ENCODE peak calls at places on chromosomes 3 and 15, in four cellular contexts. Q is H1, U is HepG2, W is HCT116. I is an unnamed sample.

GRCh38 chr3:192571197-192571791 is 156.0 kb downstream of the FGF12 start:
- DNase-seq in U (no peak), Q (no peak), W (no peak), I (no peak)

GRCh38 chr3:193800138-193801043 is 207.4 kb downstream of the OPA1 start:
- DNase-seq in Q (no peak), U (no peak), W (no peak), I (no peak)

GRCh38 chr15:37771462-37771861 is 163.0 kb upstream of the TMCO5A start:
- DNase-seq in W (no peak), U (no peak), Q (no peak), I (no peak)

GRCh38 chr3:140863481-140864084 is 78.1 kb upstream of the SLC25A36 start:
- DNase-seq in W (peak), U (peak), Q (peak), I (peak)

GRCh38 chr3:119035014-119035346 is 334 bp upstream of the IGSF11 start:
- DNase-seq in W (no peak), Q (no peak), U (no peak), I (no peak)

GRCh38 chr3:53242155-53242554 is 13.7 kb downstream of the TKT start:
- DNase-seq in Q (no peak), U (no peak), W (no peak), I (no peak)

GRCh38 chr3:189195302-189195701 is 23.5 kb downstream of the TPRG1 start:
- DNase-seq in W (no peak), U (peak), Q (peak), I (peak)

GRCh38 chr3:10524270-10524669 is 18.9 kb upstream of the ATP2B2 start:
- DNase-seq in W (no peak), U (no peak), Q (no peak), I (no peak)

GRCh38 chr15:40344631-40345120 is 3.9 kb upstream of the CCDC9B start:
- DNase-seq in Q (peak), U (peak), W (no peak), I (peak)

GRCh38 chr3:147298511-147298982 is 107.8 kb downstream of the ZIC4 start:
- DNase-seq in Q (no peak), W (no peak), U (peak), I (no peak)

GRCh38 chr15:64288577-64288976 is 67.4 kb downstream of the CSNK1G1 start:
- DNase-seq in U (no peak), Q (no peak), W (no peak), I (no peak)

GRCh38 chr3:141415959-141416358 is 47.7 kb downstream of the ZBTB38 start:
- DNase-seq in U (no peak), Q (no peak), W (no peak), I (no peak)

GRCh38 chr15:89936051-89936792 is 23.5 kb upstream of the ARPIN start:
- DNase-seq in W (no peak), U (no peak), Q (no peak), I (no peak)

GRCh38 chr3:155790272-155790918 is 15.7 kb downstream of the C3orf33 start:
- DNase-seq in U (no peak), W (no peak), Q (no peak), I (no peak)

GRCh38 chr15:44265757-44266156 is 22.8 kb upstream of the GOLM2 start:
- DNase-seq in W (no peak), Q (no peak), U (no peak), I (no peak)

GRCh38 chr3:156349111-156349510 is 205.8 kb downstream of the SSR3 start:
- DNase-seq in U (no peak), Q (no peak), W (no peak), I (no peak)

GRCh38 chr3:160987982-160988964 is 116.9 kb downstream of the B3GALNT1 start:
- DNase-seq in W (no peak), Q (no peak), U (no peak), I (no peak)

GRCh38 chr15:98674336-98674735 is 26.0 kb downstream of the IGF1R start:
- DNase-seq in W (no peak), U (no peak), Q (no peak), I (no peak)

GRCh38 chr15:62459875-62460274 is 294.8 kb upstream of the C2CD4B start:
- DNase-seq in Q (no peak), U (no peak), W (no peak), I (no peak)

GRCh38 chr3:77506384-77506783 is 466.5 kb downstream of the ROBO2 start:
- DNase-seq in U (no peak), W (no peak), Q (no peak), I (no peak)

GRCh38 chr3:166211451-166211850 is 374.2 kb upstream of the BCHE start:
- DNase-seq in U (no peak), W (no peak), Q (no peak), I (no peak)

GRCh38 chr3:124985358-124985757 is 50.8 kb upstream of the MUC13 start:
- DNase-seq in U (no peak), W (peak), Q (no peak), I (no peak)

GRCh38 chr3:50572801-50573371 is 3.6 kb downstream of the HEMK1 start:
- DNase-seq in Q (no peak), W (no peak), U (no peak), I (no peak)

GRCh38 chr3:73499787-73500186 is 125.0 kb downstream of the PDZRN3 start:
- DNase-seq in W (no peak), U (no peak), Q (no peak), I (no peak)

GRCh38 chr3:129605593-129606521 is 619 bp downstream of the PLXND1 start:
- DNase-seq in Q (peak), U (no peak), W (no peak), I (peak)
- TF ChIP-seq ATF3 in Q (no peak), U (no peak), W (no peak), I (no peak)

GRCh38 chr3:157543491-157544035 is 40.3 kb upstream of the VEPH1 start:
- DNase-seq in Q (no peak), W (no peak), U (no peak), I (no peak)

GRCh38 chr3:157542711-157543485 is 39.7 kb upstream of the VEPH1 start:
- DNase-seq in W (no peak), Q (peak), U (no peak), I (peak)

GRCh38 chr3:157541506-157542236 is 38.5 kb upstream of the VEPH1 start:
- DNase-seq in U (no peak), W (no peak), Q (no peak), I (no peak)

GRCh38 chr3:157540656-157541055 is 37.4 kb upstream of the VEPH1 start:
- DNase-seq in W (no peak), U (no peak), Q (no peak), I (no peak)

DNA sequence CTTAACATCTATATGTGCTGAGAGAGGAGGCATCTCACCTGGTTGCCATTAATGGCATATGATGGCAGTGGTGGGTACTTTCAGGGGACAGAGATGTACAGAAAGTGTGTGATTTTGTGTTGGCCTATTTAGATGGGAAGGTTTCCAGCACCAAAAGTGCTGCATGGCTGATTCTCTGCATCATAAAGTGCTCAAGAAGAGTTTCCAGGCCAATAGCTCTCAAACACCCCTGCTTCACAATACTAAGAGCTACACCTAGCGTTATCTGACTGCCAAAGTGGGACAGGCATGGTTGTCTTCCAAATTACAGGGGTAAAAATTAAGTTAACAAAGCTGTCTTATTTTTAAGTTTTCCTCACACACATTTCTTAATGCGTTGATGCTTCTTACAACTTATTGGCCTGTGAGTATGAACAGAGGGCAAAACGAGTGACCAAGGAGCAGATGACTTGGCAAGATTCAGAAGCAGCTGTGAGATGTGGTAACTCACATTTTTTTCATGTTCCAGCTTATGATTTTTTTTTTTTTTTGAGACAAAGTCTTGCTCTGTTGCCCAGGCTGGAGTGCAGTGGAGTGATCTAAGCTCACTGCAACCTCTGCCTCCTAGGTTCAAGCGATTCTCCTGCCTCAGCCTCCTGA is 41.4 kb upstream of the VEPH1 start:
- DNase-seq in Q (no peak), W (no peak), U (no peak), I (no peak)
- TF ChIP-seq CTCF in Q (no peak), W (no peak), U (no peak), I (no peak)

DNA sequence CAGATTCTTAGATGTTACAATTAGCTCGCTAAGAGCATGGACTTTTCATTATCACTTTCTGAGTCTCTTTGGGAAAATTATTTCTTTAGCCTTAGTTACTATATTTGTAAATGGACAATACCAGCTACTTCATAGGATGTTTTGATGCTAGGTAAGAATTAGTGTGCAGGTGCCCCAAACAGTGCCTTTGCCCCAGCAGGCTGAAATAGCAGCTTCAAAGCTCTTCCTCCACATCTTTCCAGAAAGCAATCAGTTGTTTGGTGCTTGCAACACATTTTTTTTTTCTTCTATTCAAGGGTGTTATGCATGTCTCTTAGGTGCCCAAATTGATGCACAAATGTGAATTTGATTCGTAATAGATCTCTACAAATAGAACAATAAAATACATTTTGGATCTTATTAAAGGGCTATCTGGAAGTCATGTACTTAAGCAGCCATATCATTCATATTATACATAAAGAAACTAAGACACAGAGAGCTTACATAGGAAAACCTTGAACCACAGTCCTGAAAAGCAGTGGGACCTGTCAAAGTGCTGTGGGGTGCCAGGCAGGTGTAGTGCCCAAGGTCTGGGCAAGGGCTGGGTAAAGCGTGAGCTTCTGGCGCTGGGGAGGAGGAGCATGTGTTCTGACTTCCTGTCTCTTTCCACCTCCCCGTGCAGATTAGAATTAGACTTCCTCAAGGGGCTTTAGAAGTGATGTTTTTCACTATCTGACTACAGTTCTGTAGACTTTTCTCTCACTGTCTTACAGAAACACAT is 62.9 kb downstream of the FNDC3B start:
- DNase-seq in Q (no peak), W (no peak), U (no peak), I (no peak)
- TF ChIP-seq ATF3 in Q (no peak), W (no peak), U (no peak), I (no peak)

DNA sequence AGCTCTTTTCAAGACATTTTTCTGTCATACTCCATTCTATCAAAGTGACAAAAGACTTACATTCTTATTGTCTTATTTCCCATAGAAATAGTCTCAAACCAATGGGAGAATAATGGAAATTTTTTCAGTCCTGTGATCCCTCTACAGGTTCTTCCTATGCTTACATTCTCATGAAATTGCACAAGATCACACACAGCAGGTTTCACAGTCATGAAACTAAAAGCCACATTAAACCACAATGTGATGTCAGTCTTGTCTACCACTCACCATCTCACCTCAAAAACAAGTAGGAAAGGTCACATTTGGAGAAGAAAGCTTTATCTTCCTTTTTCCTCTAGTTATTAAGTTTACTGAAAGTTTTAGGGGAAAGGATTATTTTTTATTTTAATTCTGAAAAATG is 161.0 kb upstream of the RORA start:
- DNase-seq in U (no peak), Q (no peak), W (no peak), I (no peak)
- TF ChIP-seq CTCF in U (no peak), Q (no peak), W (no peak), I (no peak)

GRCh38 chr15:88181613-88182012 is 74.9 kb downstream of the NTRK3 start:
- DNase-seq in W (no peak), U (no peak), Q (no peak), I (no peak)

GRCh38 chr15:88185584-88185983 is 71.0 kb downstream of the NTRK3 start:
- DNase-seq in Q (no peak), U (no peak), W (no peak), I (no peak)

GRCh38 chr15:88191806-88192165 is 64.8 kb downstream of the NTRK3 start:
- DNase-seq in W (no peak), U (no peak), Q (no peak), I (no peak)

DNA sequence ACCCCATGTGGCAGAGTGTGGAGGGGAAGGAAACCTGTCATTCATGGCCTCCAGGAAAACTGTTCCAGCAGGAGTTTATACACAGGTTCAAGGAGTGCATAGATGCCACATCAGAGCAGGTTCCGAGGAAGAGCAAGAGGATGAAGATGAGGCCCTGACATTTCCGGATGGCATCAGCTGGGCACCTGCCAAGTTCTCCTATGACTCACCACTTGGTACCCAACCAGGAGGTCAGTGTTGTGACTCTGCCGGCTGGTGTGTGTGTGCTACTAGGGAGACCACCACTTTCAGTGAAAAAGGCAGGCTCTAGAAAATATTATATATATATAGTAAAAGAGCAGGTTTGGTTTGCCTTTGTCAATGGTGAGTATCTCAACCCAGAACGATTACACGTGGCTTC is 69.3 kb downstream of the NTRK3 start:
- DNase-seq in W (no peak), U (no peak), Q (no peak), I (no peak)
- TF ChIP-seq ATF3 in W (no peak), U (no peak), Q (no peak), I (no peak)

GRCh38 chr3:183252973-183253363 is at the start of gene B3GNT5:
- DNase-seq in U (no peak), Q (no peak), W (peak), I (peak)

GRCh38 chr3:183252108-183252782 is 808 bp upstream of the B3GNT5 start:
- DNase-seq in W (no peak), U (no peak), Q (no peak), I (no peak)

GRCh38 chr3:183253364-183253960 is 409 bp downstream of the B3GNT5 start:
- DNase-seq in U (no peak), W (no peak), Q (peak), I (peak)

GRCh38 chr3:183254816-183255730 is 2.0 kb downstream of the B3GNT5 start:
- DNase-seq in Q (no peak), W (no peak), U (no peak), I (no peak)

DNA sequence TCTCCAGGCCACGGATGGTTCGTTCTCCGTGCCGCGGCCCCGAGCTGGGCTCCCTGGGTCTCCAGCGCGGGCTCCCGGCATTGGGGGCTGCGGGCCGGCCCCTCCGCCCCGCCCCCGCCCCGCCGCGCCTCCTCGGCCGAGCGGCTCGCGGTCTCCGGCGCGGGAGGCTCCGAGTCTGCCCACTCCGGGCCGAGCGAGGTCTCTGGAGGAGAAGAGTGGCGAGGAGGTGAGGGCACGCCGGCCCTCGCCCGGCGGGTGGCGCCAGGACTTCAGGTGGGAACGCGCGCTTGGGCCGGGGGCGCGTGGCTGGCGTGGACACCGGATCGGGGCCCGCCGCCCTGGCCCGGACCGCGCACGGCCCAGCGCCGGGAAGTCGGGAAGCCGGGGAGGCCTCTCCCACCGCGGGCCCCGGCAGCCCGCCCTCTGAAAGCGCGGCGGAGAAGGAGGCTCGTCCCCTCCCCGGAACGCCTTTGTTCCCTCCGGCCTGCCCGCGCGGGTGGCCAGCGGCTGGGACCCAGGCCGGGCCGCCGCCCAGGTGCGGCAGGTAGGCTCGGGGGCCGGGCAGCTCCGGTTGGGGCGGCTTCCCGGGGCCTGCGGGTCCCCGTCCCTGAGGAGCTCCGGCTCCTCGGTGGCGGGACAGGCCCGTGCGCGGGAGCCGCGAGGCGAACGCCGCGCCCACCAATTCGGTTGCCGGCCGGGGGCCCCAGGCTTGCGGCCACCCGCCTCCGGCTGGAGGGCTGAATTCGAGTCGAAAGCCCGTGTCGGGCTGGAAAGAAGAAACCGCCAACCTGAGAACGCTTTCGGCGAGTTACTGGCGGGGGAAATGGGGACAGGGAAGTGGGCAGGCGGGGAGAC is 1.1 kb downstream of the B3GNT5 start:
- DNase-seq in U (no peak), W (no peak), Q (peak), I (peak)
- TF ChIP-seq CTCF in U (peak), W (no peak), Q (no peak), I (no peak)

I was measured in WTC11.